ENCODE peak calls at places on chromosomes 7 and 10, in seven cellular contexts. V, Z, N, A, T, G and E are unnamed samples.

GRCh38 chr7:16078076-16078952 is 343.0 kb downstream of the CRPPA start:
- DNase-seq in V (no peak), Z (no peak), N (peak), A (no peak), T (peak), G (peak), E (peak)

GRCh38 chr10:132054564-132054963 is 11.2 kb upstream of the JAKMIP3 start:
- DNase-seq in V (no peak), Z (no peak), N (peak), A (no peak), T (no peak), G (no peak), E (no peak)

GRCh38 chr7:29988391-29989256 is 977 bp downstream of the SCRN1 start:
- DNase-seq in V (peak), Z (peak), N (peak), A (peak), T (peak), G (peak), E (peak)

GRCh38 chr7:136333636-136334035 is 356.5 kb upstream of the MTPN start:
- DNase-seq in V (no peak), Z (no peak), N (no peak), A (no peak), T (no peak), G (no peak), E (no peak)

GRCh38 chr7:149635561-149636329 is 137.6 kb downstream of the ZNF467 start:
- DNase-seq in V (no peak), Z (no peak), N (peak), A (peak), T (no peak), G (peak), E (no peak)

GRCh38 chr10:102579206-102579790 is 65.0 kb upstream of the TRIM8 start:
- DNase-seq in V (no peak), Z (no peak), N (no peak), A (no peak), T (no peak), G (no peak), E (no peak)

GRCh38 chr7:100372694-100373093 is 593 bp upstream of the PILRA start:
- DNase-seq in V (no peak), Z (no peak), N (no peak), A (no peak), T (no peak), G (no peak), E (no peak)

GRCh38 chr7:129315916-129316315 is 91.1 kb downstream of the AHCYL2 start:
- DNase-seq in V (no peak), Z (no peak), N (no peak), A (no peak), T (no peak), G (no peak), E (no peak)

GRCh38 chr10:117609095-117609821 is 66.7 kb downstream of the EMX2 start:
- DNase-seq in V (no peak), Z (peak), N (no peak), A (no peak), T (no peak), G (no peak), E (no peak)

GRCh38 chr7:94561841-94562514 is 52.4 kb downstream of the CASD1 start:
- DNase-seq in V (no peak), Z (no peak), N (no peak), A (no peak), T (no peak), G (no peak), E (no peak)

GRCh38 chr10:62231371-62231770 is 37.3 kb downstream of the RTKN2 start:
- DNase-seq in V (no peak), Z (no peak), N (no peak), A (no peak), T (no peak), G (no peak), E (no peak)

GRCh38 chr7:42348627-42349026 is 111.6 kb upstream of the GLI3 start:
- DNase-seq in V (no peak), Z (no peak), N (no peak), A (no peak), T (no peak), G (no peak), E (no peak)

GRCh38 chr10:48614481-48615383 is 9.9 kb upstream of the ARHGAP22 start:
- DNase-seq in V (no peak), Z (no peak), N (peak), A (no peak), T (no peak), G (no peak), E (no peak)

GRCh38 chr7:117284692-117285091 is 38.2 kb downstream of the WNT2 start:
- DNase-seq in V (no peak), Z (no peak), N (peak), A (no peak), T (no peak), G (no peak), E (no peak)

GRCh38 chr10:29522038-29522855 is 112.5 kb downstream of the SVIL start:
- DNase-seq in V (no peak), Z (no peak), N (no peak), A (peak), T (no peak), G (no peak), E (no peak)

GRCh38 chr10:103153302-103153759 is 39.7 kb downstream of the NT5C2 start:
- DNase-seq in V (no peak), Z (no peak), N (no peak), A (no peak), T (no peak), G (no peak), E (no peak)

GRCh38 chr10:98299341-98299740 is 31.3 kb upstream of the LOXL4 start:
- DNase-seq in V (no peak), Z (no peak), N (peak), A (no peak), T (no peak), G (no peak), E (no peak)

GRCh38 chr7:88480901-88481300 is 174.2 kb upstream of the STEAP4 start:
- DNase-seq in V (no peak), Z (no peak), N (no peak), A (no peak), T (no peak), G (no peak), E (no peak)

GRCh38 chr7:150717821-150718420 is 1.5 kb downstream of the GIMAP1 start:
- DNase-seq in V (peak), Z (no peak), N (no peak), A (no peak), T (no peak), G (peak), E (no peak)

GRCh38 chr10:128688154-128688553 is 561.9 kb upstream of the MKI67 start:
- DNase-seq in V (no peak), Z (no peak), N (no peak), A (no peak), T (no peak), G (no peak), E (no peak)

GRCh38 chr7:146892151-146892550 is 775.5 kb downstream of the CNTNAP2 start:
- DNase-seq in V (no peak), Z (no peak), N (peak), A (no peak), T (no peak), G (no peak), E (no peak)

GRCh38 chr7:70641882-70642281 is 490.1 kb upstream of the GALNT17 start:
- DNase-seq in V (no peak), Z (no peak), N (no peak), A (no peak), T (no peak), G (no peak), E (no peak)

DNA sequence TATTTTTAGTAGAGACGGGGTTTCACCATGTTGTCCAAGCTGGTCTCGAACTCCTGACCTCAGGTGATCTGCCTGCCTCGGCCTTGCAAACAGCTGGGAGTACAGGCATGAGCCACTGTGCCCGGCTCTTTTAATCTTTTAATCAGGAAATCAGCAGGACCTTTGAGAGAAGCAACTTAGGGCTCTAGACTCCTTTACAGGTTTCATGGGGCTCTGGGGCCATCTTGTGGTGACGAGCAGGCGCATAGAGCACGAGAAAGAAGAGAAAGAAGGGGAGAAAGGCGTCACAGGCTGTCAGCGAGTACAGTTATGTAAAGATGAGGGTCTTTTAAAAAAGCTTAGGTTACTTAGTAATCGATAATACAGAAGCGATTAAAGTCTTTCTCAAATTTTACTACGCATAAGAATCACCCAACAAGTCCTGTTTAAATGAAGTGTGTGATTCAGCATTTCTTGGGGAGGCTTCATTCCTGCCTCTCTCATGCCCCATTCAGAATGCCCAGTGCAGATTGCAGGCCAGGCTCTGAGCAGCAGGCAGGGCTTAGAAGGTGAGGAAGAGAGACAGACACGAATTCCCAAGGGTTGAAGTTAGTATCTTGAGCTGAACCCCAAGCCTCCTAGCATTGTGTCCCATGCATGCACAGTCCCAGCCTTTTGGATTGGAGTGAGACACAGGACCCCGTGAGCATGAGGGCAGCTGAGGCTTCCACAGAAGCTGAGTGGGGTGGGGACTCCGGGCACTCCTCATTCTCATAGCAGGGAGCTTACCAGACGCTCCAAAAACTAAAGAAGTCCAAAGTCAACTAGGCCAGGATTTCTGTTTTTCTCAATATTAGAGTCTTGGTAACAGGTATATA is 23.6 kb upstream of the PFKP start:
- DNase-seq in V (no peak), Z (peak), N (peak), A (no peak), T (peak), G (peak), E (peak)
- TF ChIP-seq CTCF in V (peak), Z (peak), N (peak), A (peak), T (peak), G (peak), E (peak)

GRCh38 chr10:96124230-96125141 is 5.6 kb upstream of the ZNF518A start:
- DNase-seq in V (no peak), Z (peak), N (peak), A (no peak), T (no peak), G (no peak), E (peak)

GRCh38 chr10:96125142-96125515 is 5.0 kb upstream of the ZNF518A start:
- DNase-seq in V (no peak), Z (no peak), N (no peak), A (no peak), T (no peak), G (no peak), E (no peak)

GRCh38 chr10:96133135-96133534 is 3.0 kb downstream of the ZNF518A start:
- DNase-seq in V (no peak), Z (no peak), N (no peak), A (no peak), T (no peak), G (no peak), E (no peak)

GRCh38 chr10:96129387-96130325 is at the start of gene ZNF518A:
- DNase-seq in V (peak), Z (peak), N (peak), A (peak), T (peak), G (peak), E (peak)

DNA sequence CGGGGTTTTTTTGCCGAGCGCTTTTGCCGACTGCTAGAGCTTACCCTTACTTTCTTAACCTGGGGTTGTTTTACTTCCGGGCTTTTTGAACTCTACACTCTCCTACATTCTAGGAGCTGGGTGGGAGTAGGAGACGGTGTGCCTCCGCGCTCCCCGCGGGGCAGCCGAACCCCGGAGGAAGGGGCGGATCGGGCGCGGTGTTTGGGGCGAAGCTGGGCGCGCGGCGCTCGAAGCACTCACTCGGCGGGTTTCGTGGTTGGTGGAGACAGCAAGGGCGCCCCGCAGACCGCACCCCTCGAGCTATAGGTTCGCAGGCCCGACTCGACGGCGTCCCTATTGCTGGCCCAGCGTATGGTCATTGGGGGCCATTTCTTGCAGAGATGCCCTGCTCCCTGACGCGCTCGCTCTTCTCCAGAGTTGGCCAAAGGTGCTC is 245 bp downstream of the ZNF518A start:
- DNase-seq in V (peak), Z (peak), N (peak), A (peak), T (peak), G (peak), E (peak)
- TF ChIP-seq CTCF in V (no peak), Z (no peak), N (no peak), A (no peak), T (peak), G (no peak), E (no peak)

GRCh38 chr10:106795619-106796018 is 368.9 kb downstream of the SORCS1 start:
- DNase-seq in V (no peak), Z (no peak), N (peak), A (no peak), T (peak), G (peak), E (peak)
- TF ChIP-seq CTCF in V (no peak), Z (peak), N (peak), A (no peak), T (peak), G (no peak), E (peak)

GRCh38 chr7:102834999-102835398 is 77.8 kb upstream of the LRRC17 start:
- DNase-seq in V (no peak), Z (no peak), N (no peak), A (no peak), T (peak), G (peak), E (peak)
- TF ChIP-seq CTCF in V (no peak), Z (no peak), N (no peak), A (no peak), T (no peak), G (no peak), E (no peak)

GRCh38 chr10:31959461-31960173 is 31.0 kb upstream of the ARHGAP12 start:
- DNase-seq in V (no peak), Z (no peak), N (no peak), A (no peak), T (no peak), G (no peak), E (no peak)

GRCh38 chr10:31961264-31961663 is 32.6 kb upstream of the ARHGAP12 start:
- DNase-seq in V (no peak), Z (peak), N (no peak), A (no peak), T (no peak), G (no peak), E (no peak)

GRCh38 chr10:31963598-31963980 is 35.0 kb upstream of the ARHGAP12 start:
- DNase-seq in V (no peak), Z (no peak), N (no peak), A (no peak), T (no peak), G (no peak), E (no peak)

GRCh38 chr10:31962826-31963597 is 34.4 kb upstream of the ARHGAP12 start:
- DNase-seq in V (no peak), Z (no peak), N (no peak), A (no peak), T (no peak), G (no peak), E (no peak)

DNA sequence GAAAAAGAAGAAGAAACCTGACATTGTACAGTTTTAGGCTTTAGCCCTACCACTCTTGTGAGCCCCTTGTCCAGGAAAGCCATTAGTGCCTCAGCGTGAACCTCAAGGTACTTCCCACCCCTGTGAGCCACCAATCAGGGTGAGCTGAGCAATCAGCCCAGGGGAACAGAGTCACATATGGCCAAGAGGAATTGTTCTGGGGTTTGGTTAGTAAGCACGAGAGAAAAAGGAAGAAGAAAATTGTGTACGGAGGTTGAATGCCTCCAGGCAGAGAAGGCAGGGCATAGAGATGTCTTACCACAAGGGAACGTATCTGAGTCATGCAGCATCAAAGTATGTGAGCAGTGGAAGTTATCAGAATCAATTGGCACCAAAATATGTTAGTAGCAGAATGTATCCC is 33.0 kb upstream of the ARHGAP12 start:
- DNase-seq in V (no peak), Z (no peak), N (no peak), A (no peak), T (no peak), G (peak), E (no peak)
- TF ChIP-seq CTCF in V (no peak), Z (no peak), N (no peak), A (no peak), T (no peak), G (no peak), E (no peak)

GRCh38 chr7:80918406-80918805 is 445 bp downstream of the SEMA3C start:
- DNase-seq in V (no peak), Z (no peak), N (peak), A (no peak), T (peak), G (peak), E (peak)

GRCh38 chr7:80922254-80923049 is 3.6 kb upstream of the SEMA3C start:
- DNase-seq in V (no peak), Z (peak), N (no peak), A (no peak), T (no peak), G (no peak), E (no peak)

GRCh38 chr7:80921130-80921529 is 2.3 kb upstream of the SEMA3C start:
- DNase-seq in V (no peak), Z (no peak), N (no peak), A (no peak), T (no peak), G (no peak), E (no peak)

GRCh38 chr7:80916770-80917681 is 1.8 kb downstream of the SEMA3C start:
- DNase-seq in V (no peak), Z (no peak), N (no peak), A (no peak), T (no peak), G (no peak), E (no peak)

DNA sequence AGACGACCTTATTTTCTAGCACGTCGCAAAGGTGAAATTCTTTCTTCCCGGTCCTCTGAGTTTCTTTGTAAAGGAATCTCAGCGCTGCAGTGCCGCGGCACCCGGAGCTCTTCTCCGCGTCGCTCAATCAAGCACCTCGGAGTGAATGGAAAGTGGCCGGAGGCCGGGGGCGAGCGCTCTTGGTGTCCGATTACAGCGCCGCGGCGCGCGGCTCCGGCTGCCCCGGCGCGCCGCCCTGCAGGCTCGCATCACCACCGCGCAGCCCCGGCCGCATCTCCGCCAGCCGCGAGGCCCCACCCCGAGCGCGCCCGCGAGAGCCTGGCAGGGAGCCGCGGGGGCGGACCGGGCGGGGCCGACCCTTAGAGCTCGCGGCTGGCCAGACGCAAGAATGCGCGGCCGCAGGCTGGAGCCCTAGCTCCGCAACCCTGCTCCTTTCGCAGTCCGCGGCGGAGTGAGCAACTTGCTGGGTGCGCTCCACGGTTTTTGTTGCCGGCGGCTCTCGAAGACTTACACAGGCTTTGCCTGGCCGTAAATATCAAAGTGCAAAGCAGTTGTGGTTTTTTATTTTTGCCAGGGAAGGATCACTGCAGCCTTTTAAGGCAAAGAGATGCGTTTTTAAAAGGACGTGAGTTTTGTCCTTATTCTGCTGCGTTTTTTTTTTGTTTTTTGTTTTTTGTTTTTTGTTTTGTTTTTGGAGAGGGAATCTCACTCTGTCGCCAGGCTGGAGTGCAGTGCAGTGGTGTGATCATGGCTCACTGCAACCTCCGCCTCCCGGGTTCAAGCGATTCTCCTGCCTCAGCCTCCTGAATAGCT is at the start of gene SEMA3C:
- DNase-seq in V (no peak), Z (peak), N (peak), A (peak), T (peak), G (peak), E (peak)
- TF ChIP-seq CTCF in V (no peak), Z (no peak), N (no peak), A (no peak), T (no peak), G (no peak), E (no peak)

GRCh38 chr10:47438857-47439474 is 44.9 kb downstream of the ANXA8 start:
- DNase-seq in V (no peak), Z (peak), N (peak), A (peak), T (no peak), G (no peak), E (no peak)
- TF ChIP-seq CTCF in V (no peak), Z (no peak), N (peak), A (peak), T (no peak), G (no peak), E (peak)

GRCh38 chr10:123995461-123996131 is 97.8 kb downstream of the CHST15 start:
- DNase-seq in V (no peak), Z (peak), N (peak), A (peak), T (peak), G (peak), E (peak)
- TF ChIP-seq CTCF in V (no peak), Z (peak), N (peak), A (peak), T (peak), G (peak), E (peak)